ENCODE peak calls at places on chromosomes 4 and X, in five cellular contexts. F, Z, Y, E and V are unnamed samples.

GRCh38 chrX:130330706-130331105 is 9.0 kb upstream of the SLC25A14 start:
- DNase-seq in F (peak), Z (peak), Y (peak), E (no peak), V (no peak)

GRCh38 chrX:150162141-150162540 is 201.0 kb upstream of the MAMLD1 start:
- DNase-seq in F (no peak), Z (no peak), Y (peak), E (no peak), V (no peak)

GRCh38 chr4:140367738-140368137 is 5.7 kb upstream of the SCOC start:
- DNase-seq in F (peak), Z (no peak), Y (peak), E (no peak), V (peak)

GRCh38 chr4:83067058-83067639 is 32.2 kb downstream of the COPS4 start:
- DNase-seq in F (no peak), Z (no peak), Y (no peak), E (no peak), V (no peak)

GRCh38 chr4:109465065-109465464 is 31.4 kb downstream of the SEC24B start:
- DNase-seq in F (no peak), Z (no peak), Y (peak), E (no peak), V (no peak)

GRCh38 chrX:119698835-119699234 is 5.9 kb upstream of the SEPTIN6 start:
- DNase-seq in F (peak), Z (no peak), Y (peak), E (no peak), V (no peak)

GRCh38 chrX:120310861-120311631 is at the start of gene TMEM255A:
- DNase-seq in F (no peak), Z (peak), Y (peak), E (no peak), V (no peak)

GRCh38 chr4:67288964-67289363 is 256.3 kb downstream of the CENPC start:
- DNase-seq in F (no peak), Z (no peak), Y (peak), E (no peak), V (no peak)

GRCh38 chr4:158209825-158210807 is at the start of gene TMEM144:
- DNase-seq in F (peak), Z (peak), Y (peak), E (peak), V (peak)

GRCh38 chr4:76251448-76252270 is at the start of gene FAM47E:
- DNase-seq in F (peak), Z (peak), Y (peak), E (peak), V (no peak)

GRCh38 chrX:12390301-12390700 is 252.0 kb downstream of the FRMPD4 start:
- DNase-seq in F (peak), Z (no peak), Y (peak), E (no peak), V (no peak)

GRCh38 chr4:25378130-25378743 is 1.2 kb downstream of the ANAPC4 start:
- DNase-seq in F (no peak), Z (no peak), Y (no peak), E (no peak), V (no peak)

GRCh38 chrX:80792205-80792604 is 17.5 kb downstream of the BRWD3 start:
- DNase-seq in F (peak), Z (no peak), Y (peak), E (no peak), V (no peak)

GRCh38 chrX:133081990-133082389 is 14.9 kb downstream of the USP26 start:
- DNase-seq in F (no peak), Z (no peak), Y (no peak), E (no peak), V (no peak)

GRCh38 chrX:112677167-112677566 is 2.6 kb downstream of the LHFPL1 start:
- DNase-seq in F (peak), Z (no peak), Y (peak), E (no peak), V (no peak)

GRCh38 chr4:7904942-7905341 is 34.7 kb downstream of the AFAP1 start:
- DNase-seq in F (peak), Z (no peak), Y (peak), E (no peak), V (no peak)

GRCh38 chrX:20329435-20329834 is 62.7 kb upstream of the RPS6KA3 start:
- DNase-seq in F (no peak), Z (no peak), Y (no peak), E (no peak), V (no peak)

GRCh38 chrX:143854006-143854405 is 29.9 kb upstream of the UBE2NL start:
- DNase-seq in F (peak), Z (no peak), Y (peak), E (no peak), V (no peak)

GRCh38 chr4:51845736-51846135 is 2.8 kb downstream of the DCUN1D4 start:
- DNase-seq in F (no peak), Z (no peak), Y (no peak), E (no peak), V (no peak)

GRCh38 chr4:171846232-171846631 is 33.0 kb downstream of the GALNTL6 start:
- DNase-seq in F (no peak), Z (no peak), Y (peak), E (no peak), V (no peak)

GRCh38 chrX:45824471-45824870 is 623.8 kb upstream of the DIPK2B start:
- DNase-seq in F (peak), Z (no peak), Y (peak), E (peak), V (peak)

GRCh38 chrX:78104447-78105176 is 564 bp downstream of the PGK1 start:
- DNase-seq in F (peak), Z (peak), Y (peak), E (peak), V (no peak)

GRCh38 chr4:124940387-124940786 is 227.9 kb upstream of the ANKRD50 start:
- DNase-seq in F (peak), Z (no peak), Y (peak), E (no peak), V (peak)

GRCh38 chr4:105208556-105208955 is 61.9 kb downstream of the TET2 start:
- DNase-seq in F (no peak), Z (no peak), Y (no peak), E (no peak), V (no peak)

GRCh38 chr4:123977623-123978022 is 581.0 kb downstream of the SPRY1 start:
- DNase-seq in F (peak), Z (no peak), Y (peak), E (no peak), V (no peak)

GRCh38 chr4:169677150-169677732 is 56.9 kb downstream of the CLCN3 start:
- DNase-seq in F (no peak), Z (no peak), Y (no peak), E (no peak), V (no peak)

GRCh38 chr4:158850800-158851644 is 82.2 kb downstream of the FNIP2 start:
- DNase-seq in F (peak), Z (no peak), Y (no peak), E (no peak), V (no peak)

GRCh38 chr4:48300004-48300403 is 30.4 kb upstream of the TEC start:
- DNase-seq in F (peak), Z (no peak), Y (peak), E (no peak), V (no peak)

GRCh38 chr4:6128221-6128871 is 72.0 kb downstream of the JAKMIP1 start:
- DNase-seq in F (no peak), Z (peak), Y (no peak), E (peak), V (no peak)

GRCh38 chr4:95124906-95125504 is 367.2 kb downstream of the BMPR1B start:
- DNase-seq in F (peak), Z (no peak), Y (peak), E (no peak), V (no peak)

GRCh38 chr4:141567326-141567915 is 69.0 kb upstream of the IL15 start:
- DNase-seq in F (no peak), Z (no peak), Y (no peak), E (no peak), V (no peak)

GRCh38 chr4:141570290-141570689 is 66.1 kb upstream of the IL15 start:
- DNase-seq in F (no peak), Z (no peak), Y (no peak), E (no peak), V (no peak)

GRCh38 chr4:141563721-141564120 is 72.7 kb upstream of the IL15 start:
- DNase-seq in F (no peak), Z (no peak), Y (no peak), E (no peak), V (no peak)

GRCh38 chr4:141569141-141569540 is 67.2 kb upstream of the IL15 start:
- DNase-seq in F (peak), Z (no peak), Y (peak), E (no peak), V (no peak)

DNA sequence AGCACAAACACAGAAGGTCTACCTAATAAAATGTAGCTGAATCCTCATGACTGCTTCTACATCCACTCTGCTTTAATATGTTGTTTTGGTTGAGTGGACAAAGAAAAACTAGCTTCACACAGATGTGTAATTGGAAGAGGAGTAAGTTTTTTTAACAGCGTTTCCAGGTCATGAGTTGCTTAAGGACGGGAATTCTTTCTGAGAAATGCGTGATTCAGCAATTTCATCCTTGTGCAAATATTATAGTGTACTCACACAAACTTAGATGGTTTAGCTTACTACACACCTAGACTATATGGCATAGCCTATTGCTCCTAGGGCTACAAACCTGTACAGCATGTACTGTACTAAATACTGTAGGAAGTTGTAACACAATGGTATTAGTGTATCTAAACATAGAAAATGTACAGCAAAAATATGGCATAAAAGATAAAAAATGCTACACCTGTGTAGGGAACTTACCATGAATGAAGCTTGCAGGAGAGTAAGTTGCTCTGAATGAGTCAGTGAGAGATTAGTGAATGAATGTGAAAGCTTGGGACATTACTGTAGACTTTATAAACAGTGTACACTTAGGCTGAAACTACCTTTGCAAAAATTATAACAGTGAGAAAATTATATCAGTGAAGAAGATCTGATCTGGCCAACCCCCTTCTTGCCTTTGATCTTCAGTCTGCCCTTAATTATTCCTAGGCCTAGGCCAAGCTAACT is 70.8 kb upstream of the IL15 start:
- DNase-seq in F (peak), Z (no peak), Y (no peak), E (no peak), V (no peak)
- H3K27ac ChIP-seq in F (no peak), Z (no peak), Y (no peak), E (no peak), V (no peak)

GRCh38 chrX:41076742-41077141 is 8.5 kb upstream of the USP9X start:
- DNase-seq in F (no peak), Z (no peak), Y (no peak), E (peak), V (no peak)
- H3K27ac ChIP-seq in F (no peak), Z (no peak), Y (no peak), E (no peak), V (no peak)

DNA sequence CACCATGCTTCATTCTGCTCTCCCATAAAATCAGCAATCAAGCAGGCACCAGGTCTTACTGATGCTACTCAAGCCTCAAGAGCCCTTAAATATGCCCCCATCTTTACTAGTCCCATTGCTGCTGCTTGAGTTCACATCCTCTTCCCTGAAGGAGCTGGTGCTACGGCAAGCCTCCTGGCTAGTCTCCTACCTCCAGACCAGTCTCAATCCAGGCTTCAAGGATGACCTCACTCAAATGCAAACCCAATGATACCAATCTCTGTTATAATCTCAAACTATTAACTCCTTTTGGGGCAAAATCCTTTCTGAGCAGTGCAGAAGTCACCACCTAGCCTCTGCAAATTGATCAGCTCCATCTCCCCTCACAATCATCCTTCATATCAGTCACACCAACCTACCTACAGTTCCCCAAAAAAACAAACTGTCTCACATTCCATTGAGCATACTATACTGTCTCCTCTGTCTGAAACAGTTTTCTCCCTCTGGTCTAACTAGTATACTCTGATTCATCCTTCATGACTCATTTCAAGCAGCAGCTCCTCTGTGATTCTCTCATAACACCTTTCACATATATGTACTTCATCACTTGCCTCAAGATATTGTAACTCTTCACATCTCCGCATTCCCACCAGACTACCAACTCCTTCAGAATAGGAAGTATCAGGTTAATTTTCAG is 30.0 kb downstream of the PAPSS1 start:
- DNase-seq in F (peak), Z (no peak), Y (peak), E (no peak), V (peak)
- H3K27ac ChIP-seq in F (no peak), Z (no peak), Y (no peak), E (no peak), V (peak)

GRCh38 chr4:54588404-54588803 is 69.4 kb upstream of the KIT start:
- DNase-seq in F (peak), Z (no peak), Y (peak), E (no peak), V (peak)

GRCh38 chr4:54587516-54587915 is 70.2 kb upstream of the KIT start:
- DNase-seq in F (no peak), Z (no peak), Y (no peak), E (no peak), V (no peak)

GRCh38 chr4:54586343-54586953 is 71.3 kb upstream of the KIT start:
- DNase-seq in F (peak), Z (no peak), Y (peak), E (no peak), V (peak)

GRCh38 chr4:54585321-54586000 is 72.3 kb upstream of the KIT start:
- DNase-seq in F (peak), Z (no peak), Y (peak), E (no peak), V (peak)

DNA sequence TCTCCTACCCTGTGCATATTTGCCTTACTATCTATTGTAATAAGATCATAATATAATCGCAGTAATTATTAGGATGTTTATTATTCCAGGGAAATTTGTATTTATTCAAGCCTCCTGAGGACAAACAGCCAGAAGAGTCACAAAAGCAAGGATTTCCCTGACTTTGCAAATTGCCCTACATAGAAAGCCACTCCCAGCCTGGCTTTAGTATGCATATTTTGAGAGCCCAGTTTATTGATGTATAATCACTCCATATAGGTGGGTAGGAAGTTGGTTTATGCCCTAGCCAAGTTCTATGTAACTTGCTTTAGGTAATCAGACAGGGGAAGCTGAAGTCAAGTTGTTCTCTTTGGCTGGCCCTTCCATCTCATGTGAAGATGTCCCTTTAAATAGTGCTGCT is 70.7 kb upstream of the KIT start:
- DNase-seq in F (no peak), Z (no peak), Y (no peak), E (no peak), V (no peak)
- H3K27ac ChIP-seq in F (no peak), Z (no peak), Y (no peak), E (no peak), V (no peak)

GRCh38 chrX:100745205-100745604 is 13.3 kb upstream of the SYTL4 start:
- DNase-seq in F (no peak), Z (no peak), Y (no peak), E (no peak), V (no peak)
- H3K27ac ChIP-seq in F (no peak), Z (no peak), Y (no peak), E (no peak), V (no peak)

GRCh38 chr4:42787071-42787463 is 105.4 kb upstream of the GRXCR1 start:
- DNase-seq in F (no peak), Z (no peak), Y (no peak), E (no peak), V (no peak)

GRCh38 chr4:42785817-42786216 is 106.7 kb upstream of the GRXCR1 start:
- DNase-seq in F (no peak), Z (no peak), Y (no peak), E (no peak), V (no peak)

GRCh38 chr4:42781325-42781724 is 111.2 kb upstream of the GRXCR1 start:
- DNase-seq in F (no peak), Z (no peak), Y (no peak), E (no peak), V (no peak)

GRCh38 chr4:42789168-42789567 is 103.3 kb upstream of the GRXCR1 start:
- DNase-seq in F (no peak), Z (no peak), Y (no peak), E (no peak), V (no peak)

GRCh38 chr4:42786350-42787070 is 106.0 kb upstream of the GRXCR1 start:
- DNase-seq in F (no peak), Z (no peak), Y (no peak), E (no peak), V (no peak)
- H3K27ac ChIP-seq in F (no peak), Z (no peak), Y (no peak), E (no peak), V (no peak)

DNA sequence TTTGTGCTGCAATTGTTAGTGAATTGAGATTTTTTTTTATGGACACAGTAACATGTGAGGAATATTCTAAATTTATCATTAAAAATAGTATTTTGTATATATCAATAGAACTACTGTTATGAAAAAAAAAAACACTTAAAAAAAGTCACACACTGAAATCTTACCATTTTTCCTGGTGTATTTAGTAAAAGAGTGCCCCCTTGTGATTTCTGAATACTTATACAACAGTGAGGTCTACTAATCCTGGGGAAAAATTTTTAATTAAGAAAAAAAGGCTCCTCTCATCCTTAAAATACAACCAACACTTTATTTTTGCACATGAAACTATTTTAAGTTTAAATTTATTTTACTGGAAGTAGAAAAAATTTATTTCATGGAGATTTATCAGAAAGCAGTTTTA is 56.4 kb upstream of the SPOCK3 start:
- DNase-seq in F (no peak), Z (no peak), Y (peak), E (no peak), V (no peak)
- H3K27ac ChIP-seq in F (no peak), Z (no peak), Y (no peak), E (no peak), V (no peak)

GRCh38 chr4:103199009-103199408 is 866 bp upstream of the CENPE start:
- DNase-seq in F (no peak), Z (peak), Y (no peak), E (no peak), V (no peak)

GRCh38 chr4:103198111-103198765 is at the start of gene CENPE:
- DNase-seq in F (peak), Z (peak), Y (peak), E (peak), V (no peak)

GRCh38 chr4:103204114-103204513 is 6.0 kb upstream of the CENPE start:
- DNase-seq in F (no peak), Z (no peak), Y (no peak), E (no peak), V (no peak)

GRCh38 chr4:103201254-103201653 is 3.1 kb upstream of the CENPE start:
- DNase-seq in F (no peak), Z (no peak), Y (no peak), E (no peak), V (no peak)

GRCh38 chr4:103201724-103202123 is 3.6 kb upstream of the CENPE start:
- DNase-seq in F (no peak), Z (peak), Y (no peak), E (no peak), V (no peak)
- H3K27ac ChIP-seq in F (no peak), Z (no peak), Y (no peak), E (no peak), V (no peak)

DNA sequence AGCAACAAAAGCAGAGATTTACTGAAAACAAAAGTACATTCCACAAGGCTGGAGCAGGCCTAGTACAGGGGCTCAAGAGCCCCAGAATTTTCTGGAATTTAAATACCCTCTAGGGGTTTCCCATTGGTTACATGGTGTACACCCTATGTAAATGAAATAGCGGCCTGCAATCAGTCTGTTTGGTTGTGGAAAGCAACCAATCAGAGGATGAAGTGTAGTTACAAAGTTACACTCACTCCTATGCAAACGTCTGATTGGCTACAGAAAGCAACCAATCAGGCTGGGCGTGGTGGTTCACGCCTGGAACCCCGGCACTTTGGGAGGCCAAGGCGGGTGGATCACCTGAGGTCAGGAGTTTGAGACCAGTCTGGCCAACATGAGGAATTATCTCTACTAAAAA is 13.8 kb upstream of the TXLNG start:
- DNase-seq in F (no peak), Z (no peak), Y (no peak), E (no peak), V (no peak)
- H3K27ac ChIP-seq in F (no peak), Z (no peak), Y (no peak), E (no peak), V (peak)

GRCh38 chrX:108439961-108440696 is 491 bp downstream of the COL4A5 start:
- DNase-seq in F (peak), Z (no peak), Y (peak), E (peak), V (no peak)

GRCh38 chrX:108437789-108438623 is at the start of gene COL4A6:
- DNase-seq in F (no peak), Z (no peak), Y (no peak), E (no peak), V (no peak)

GRCh38 chrX:108435261-108435660 is 3.0 kb downstream of the COL4A6 start:
- DNase-seq in F (no peak), Z (no peak), Y (no peak), E (no peak), V (no peak)

GRCh38 chrX:108439434-108439883 is at the start of gene COL4A5:
- DNase-seq in F (peak), Z (no peak), Y (peak), E (peak), V (peak)

GRCh38 chrX:108437354-108437753 is 868 bp downstream of the COL4A6 start:
- DNase-seq in F (no peak), Z (no peak), Y (no peak), E (no peak), V (no peak)
- H3K27ac ChIP-seq in F (no peak), Z (no peak), Y (no peak), E (no peak), V (no peak)